ENCODE peak calls at places on chromosomes 2 and 18, in nine cellular contexts. E is right lobe of liver, B is transverse colon, P is ovary, H is esophagus muscularis mucosa, O is thyroid gland, A is breast epithelium, K is Peyer's patch, D is IMR-90. T is an unnamed sample. For H3K36me3, the result is how much of the 10 kb centered on the place peaks cover.

GRCh38 chr2:60553992-60554648 is 666 bp upstream of the BCL11A start:
- DNase-seq in E (peak), B (peak), P (peak), H (no peak), O (peak), A (no peak), K (peak), D (no peak), T (no peak)

GRCh38 chr2:28633739-28634138 is 117.9 kb upstream of the PPP1CB start:
- DNase-seq in E (peak), B (peak), P (peak), H (no peak), O (no peak), A (no peak), K (no peak), D (peak), T (no peak)

GRCh38 chr2:60512063-60512622 is 41.3 kb downstream of the BCL11A start:
- DNase-seq in E (no peak), B (no peak), P (no peak), H (no peak), O (no peak), A (no peak), K (peak), D (no peak), T (no peak)

GRCh38 chr2:120761911-120762310 is 26.2 kb downstream of the GLI2 start:
- DNase-seq in E (no peak), B (no peak), P (peak), H (no peak), O (no peak), A (no peak), K (no peak), D (no peak), T (no peak)

GRCh38 chr18:811192-812122 is 585 bp downstream of the YES1 start:
- DNase-seq in E (peak), B (peak), P (peak), H (no peak), O (peak), A (no peak), K (no peak), D (peak), T (peak)

GRCh38 chr2:220144411-220144810 is 517.0 kb downstream of the SLC4A3 start:
- DNase-seq in E (no peak), B (no peak), P (no peak), H (no peak), O (no peak), A (no peak), K (no peak), D (peak), T (no peak)

GRCh38 chr18:58661423-58661822 is 9.8 kb upstream of the MALT1 start:
- DNase-seq in E (no peak), B (no peak), P (no peak), H (peak), O (no peak), A (no peak), K (no peak), D (peak), T (no peak)

GRCh38 chr2:240503848-240504247 is 53.9 kb downstream of the ANKMY1 start:
- DNase-seq in E (peak), B (no peak), P (no peak), H (peak), O (no peak), A (peak), K (no peak), D (no peak), T (no peak)

GRCh38 chr18:4058179-4058578 is 396.9 kb downstream of the DLGAP1 start:
- DNase-seq in E (no peak), B (no peak), P (no peak), H (no peak), O (no peak), A (no peak), K (no peak), D (no peak), T (no peak)

GRCh38 chr2:227349989-227350648 is 25.1 kb downstream of the MFF start:
- DNase-seq in E (no peak), B (no peak), P (no peak), H (no peak), O (no peak), A (no peak), K (no peak), D (no peak), T (no peak)

GRCh38 chr2:10030311-10030736 is 13.0 kb upstream of the KLF11 start:
- DNase-seq in E (no peak), B (no peak), P (no peak), H (no peak), O (no peak), A (no peak), K (no peak), D (no peak), T (no peak)

GRCh38 chr2:221572180-221572820 is at the start of gene EPHA4:
- DNase-seq in E (peak), B (peak), P (peak), H (no peak), O (peak), A (peak), K (peak), D (peak), T (peak)
- TF ChIP-seq POLR2A in E (peak), B (peak), P (peak), H (no peak), O (peak), A (no peak), K (no peak), D (peak), T (peak)

DNA sequence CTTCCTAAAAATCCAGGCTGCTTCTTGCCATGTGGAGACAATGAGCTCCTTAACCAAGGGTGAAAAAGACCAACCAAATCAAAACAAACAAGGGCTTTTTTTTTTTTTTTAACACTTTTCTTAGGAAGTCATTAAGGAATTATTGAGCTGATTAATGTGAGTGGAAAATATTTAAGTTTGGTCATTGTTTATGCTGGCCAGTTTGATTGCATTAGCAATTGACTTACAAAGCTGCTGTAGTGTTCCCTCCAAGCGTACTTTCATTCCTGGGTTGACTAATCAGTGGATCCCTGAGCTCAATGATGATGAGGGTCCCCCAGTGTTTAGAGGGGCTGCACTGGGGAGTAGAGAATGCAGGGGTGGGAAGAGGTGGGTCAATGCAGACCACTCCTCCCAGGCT is 119.3 kb downstream of the PRKCE start:
- DNase-seq in E (no peak), B (no peak), P (no peak), H (no peak), O (no peak), A (no peak), K (no peak), D (peak), T (no peak)
- H3K27ac ChIP-seq in E (no peak), B (peak), P (peak), H (peak), O (no peak), A (peak), K (no peak), D (peak), T (peak)

DNA sequence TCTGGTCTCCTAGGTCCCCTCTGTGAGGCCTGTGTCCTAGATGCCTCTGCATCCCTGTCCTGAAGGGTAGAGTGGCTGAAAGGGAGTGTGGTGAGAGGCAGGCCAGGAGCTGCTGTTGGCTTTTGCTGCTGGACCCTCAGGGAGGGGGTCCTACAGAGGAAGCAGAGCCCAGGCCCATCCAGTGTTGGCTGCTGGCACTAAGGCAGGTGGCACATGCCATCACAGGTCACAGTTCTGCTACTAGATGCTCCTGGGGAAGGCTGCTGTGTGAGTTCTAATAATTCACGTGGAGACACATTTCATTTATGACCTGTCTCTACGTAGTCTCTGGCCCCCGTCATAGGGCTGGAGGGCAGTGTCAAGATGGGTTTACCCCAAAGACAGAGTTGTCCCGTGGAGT is 200.9 kb upstream of the COPS8 start:
- DNase-seq in E (peak), B (no peak), P (no peak), H (peak), O (no peak), A (no peak), K (no peak), D (no peak), T (no peak)
- H3K36me3 ChIP-seq in E (under half), B (under half), P (under half), H (under half), O (under half), A (under half), K (under half), D (under half), T (under half)

DNA sequence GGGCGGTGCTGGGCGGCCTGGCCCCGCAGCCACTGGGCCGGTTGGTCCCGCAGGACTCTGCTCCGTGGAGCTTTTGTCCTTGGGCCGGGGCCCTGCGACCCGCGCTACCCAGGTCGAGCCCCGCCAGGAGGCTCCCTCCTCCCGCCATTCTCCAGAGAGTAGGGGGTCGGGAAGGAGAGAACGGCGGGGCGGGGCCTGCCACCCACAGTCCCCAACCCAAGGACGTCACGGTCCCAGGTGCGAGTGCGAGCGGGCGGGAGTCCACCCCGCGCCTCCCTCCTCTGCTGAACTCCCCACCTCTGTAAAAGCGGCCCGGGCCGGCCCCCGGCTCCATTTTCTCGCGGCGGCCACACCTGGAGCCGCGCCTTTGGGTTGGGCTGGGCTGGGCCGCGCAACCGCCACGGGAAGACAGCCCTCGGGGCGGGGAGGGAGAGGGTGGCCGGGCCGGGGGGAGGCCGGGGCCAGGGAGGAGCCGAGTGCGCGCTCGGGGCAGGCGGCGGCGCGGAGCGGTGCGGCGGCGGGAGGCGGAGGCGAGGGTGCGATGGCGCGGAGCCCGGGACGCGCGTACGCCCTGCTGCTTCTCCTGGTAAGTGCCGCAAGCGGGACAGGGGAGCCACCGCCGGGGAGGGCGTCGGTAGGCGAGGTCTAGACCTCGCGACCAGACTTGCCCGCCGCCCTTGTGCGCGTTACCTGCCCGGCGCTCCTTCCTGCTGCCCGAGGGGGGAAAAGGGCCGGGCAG is at the start of gene DSG2:
- DNase-seq in E (peak), B (peak), P (peak), H (no peak), O (peak), A (peak), K (no peak), D (no peak), T (no peak)
- TF ChIP-seq POLR2A in E (peak), B (peak), P (peak), H (no peak), O (no peak), A (no peak), K (peak), D (no peak), T (no peak)

GRCh38 chr2:188452084-188452483 is 160.4 kb downstream of the GULP1 start:
- DNase-seq in E (no peak), B (no peak), P (no peak), H (no peak), O (no peak), A (no peak), K (no peak), D (peak), T (no peak)

GRCh38 chr2:188450740-188451480 is 159.2 kb downstream of the GULP1 start:
- DNase-seq in E (no peak), B (no peak), P (no peak), H (no peak), O (no peak), A (no peak), K (no peak), D (peak), T (no peak)

GRCh38 chr2:188449992-188450391 is 158.3 kb downstream of the GULP1 start:
- DNase-seq in E (no peak), B (no peak), P (no peak), H (no peak), O (no peak), A (no peak), K (no peak), D (no peak), T (no peak)

GRCh38 chr2:188444106-188444835 is 152.6 kb downstream of the GULP1 start:
- DNase-seq in E (no peak), B (no peak), P (no peak), H (no peak), O (no peak), A (no peak), K (no peak), D (peak), T (no peak)

GRCh38 chr2:188449570-188449969 is 157.9 kb downstream of the GULP1 start:
- DNase-seq in E (no peak), B (no peak), P (no peak), H (no peak), O (no peak), A (no peak), K (no peak), D (no peak), T (no peak)
- H3K27ac ChIP-seq in E (no peak), B (no peak), P (no peak), H (no peak), O (no peak), A (no peak), K (no peak), D (no peak), T (no peak)

DNA sequence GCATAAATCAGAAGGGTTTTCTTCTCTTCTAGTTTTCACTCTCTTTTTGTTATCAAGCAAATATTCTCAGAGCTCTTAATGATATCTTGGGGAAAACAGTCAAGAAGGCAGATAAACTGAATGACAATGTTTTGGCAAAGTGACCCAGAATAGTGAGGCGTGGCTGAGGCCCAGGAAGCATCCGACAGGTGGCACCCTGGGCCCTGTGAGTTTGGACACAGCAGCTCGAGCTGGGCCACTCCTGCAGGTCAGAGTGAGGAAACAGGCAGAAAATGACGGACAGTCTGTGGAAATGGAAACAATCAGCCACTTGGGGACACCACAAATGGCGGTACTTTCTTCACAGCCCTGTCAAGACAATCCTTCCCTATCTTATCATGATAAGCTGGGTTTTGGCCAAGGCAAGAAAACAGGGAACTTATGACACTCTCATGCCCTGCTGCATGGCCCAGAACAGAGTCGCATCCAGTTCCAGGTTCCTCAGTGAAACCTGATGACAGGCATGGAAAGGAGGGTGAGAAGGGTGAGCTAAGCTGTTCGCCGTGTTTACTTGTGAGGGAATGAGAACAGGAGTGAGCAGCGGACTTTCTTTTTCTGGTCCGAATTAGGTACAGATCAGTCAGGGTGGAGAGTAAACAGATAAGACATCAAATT is 32.1 kb downstream of the MRPL44 start:
- DNase-seq in E (no peak), B (peak), P (no peak), H (no peak), O (peak), A (no peak), K (no peak), D (no peak), T (no peak)
- H3K36me3 ChIP-seq in E (under half), B (under half), P (under half), H (under half), O (under half), A (under half), K (under half), D (under half), T (under half)

DNA sequence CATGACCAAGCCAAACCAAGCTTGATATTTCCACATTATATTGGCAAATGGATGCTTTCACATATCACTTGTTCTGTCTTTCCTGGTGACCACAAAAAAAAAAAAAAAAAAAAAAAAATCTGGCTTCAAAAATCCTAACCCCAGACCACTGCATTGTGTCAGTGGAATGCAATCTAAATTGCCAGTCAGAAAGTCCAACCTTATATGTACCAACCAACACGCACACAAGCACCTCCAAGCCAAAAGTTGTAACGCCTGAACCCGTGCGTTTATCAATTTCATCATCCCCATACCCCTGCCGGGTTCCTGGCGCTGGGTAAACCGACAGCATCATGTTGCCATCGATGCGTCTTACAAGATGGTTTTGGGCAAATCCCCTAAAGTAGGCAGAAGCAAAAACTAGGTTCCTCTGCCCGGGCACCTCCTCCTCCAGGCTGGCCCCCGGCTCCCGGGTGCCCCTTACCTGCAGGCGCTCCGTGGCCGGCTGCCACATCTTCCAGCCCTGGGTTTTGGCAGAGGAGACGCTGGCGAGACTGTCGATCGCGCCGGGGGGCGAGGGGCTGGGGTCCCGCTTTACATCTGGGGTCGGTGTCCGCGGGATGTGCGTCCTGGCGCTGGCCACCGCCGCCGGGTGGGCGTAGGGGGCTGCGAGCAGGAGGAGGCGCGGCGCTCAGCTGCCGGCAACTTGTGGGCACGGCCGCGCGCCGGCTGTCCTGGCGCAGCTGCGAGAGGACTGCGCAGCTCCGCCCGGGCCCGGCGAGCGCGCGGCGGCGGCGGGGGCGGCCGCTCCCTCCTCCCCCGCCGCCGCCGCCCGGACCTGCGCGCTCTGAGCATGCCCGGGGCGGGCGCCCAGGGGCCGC is at the start of gene PID1:
- DNase-seq in E (peak), B (peak), P (peak), H (no peak), O (peak), A (no peak), K (no peak), D (peak), T (no peak)
- TF ChIP-seq POLR2A in E (peak), B (peak), P (peak), H (no peak), O (no peak), A (no peak), K (peak), D (no peak), T (peak)

GRCh38 chr2:237815637-237816036 is 17.1 kb downstream of the RBM44 start:
- DNase-seq in E (no peak), B (no peak), P (no peak), H (no peak), O (no peak), A (no peak), K (no peak), D (no peak), T (no peak)

GRCh38 chr2:237819231-237819630 is 20.7 kb downstream of the RBM44 start:
- DNase-seq in E (no peak), B (no peak), P (no peak), H (no peak), O (no peak), A (no peak), K (no peak), D (peak), T (no peak)

GRCh38 chr2:237816531-237816930 is 18.0 kb downstream of the RBM44 start:
- DNase-seq in E (no peak), B (no peak), P (no peak), H (no peak), O (no peak), A (no peak), K (no peak), D (no peak), T (no peak)

GRCh38 chr2:237820421-237820820 is 21.8 kb downstream of the RBM44 start:
- DNase-seq in E (no peak), B (no peak), P (no peak), H (no peak), O (no peak), A (no peak), K (no peak), D (no peak), T (no peak)

GRCh38 chr2:237818066-237818473 is 19.5 kb downstream of the RBM44 start:
- DNase-seq in E (no peak), B (no peak), P (no peak), H (no peak), O (no peak), A (no peak), K (no peak), D (peak), T (no peak)
- H3K27ac ChIP-seq in E (no peak), B (no peak), P (no peak), H (no peak), O (no peak), A (no peak), K (no peak), D (no peak), T (no peak)